ENCODE peak calls at places on chromosomes 5 and 9, in five cellular contexts. S, N, T, B and W are unnamed samples.

GRCh38 chr9:15711531-15712295 is 158.9 kb downstream of the CCDC171 start:
- DNase-seq in B (no peak), S (no peak), N (no peak), T (no peak), W (no peak)

GRCh38 chr5:93580387-93581100 is 475 bp downstream of the NR2F1-AS1 start:
- DNase-seq in B (peak; percentile 32), T (no peak), S (no peak), N (no peak), W (no peak)

GRCh38 chr5:41707853-41708603 is 162.2 kb downstream of the OXCT1 start:
- DNase-seq in S (peak; percentile 7), T (peak; percentile 56), N (no peak), B (peak; percentile 51), W (no peak)

GRCh38 chr5:78569441-78569840 is 79.1 kb downstream of the LHFPL2 start:
- DNase-seq in S (peak; percentile 54), T (no peak), B (no peak), N (no peak), W (peak; percentile 17)

GRCh38 chr5:17431272-17432050 is 66.6 kb upstream of the TAF11L2 start:
- DNase-seq in S (no peak), T (no peak), N (no peak), B (no peak), W (no peak)

GRCh38 chr5:65969539-65970393 is 43.4 kb downstream of the ERBIN start:
- DNase-seq in N (no peak), T (no peak), S (no peak), B (no peak), W (no peak)

GRCh38 chr5:101721543-101721942 is 574.5 kb downstream of the SLCO4C1 start:
- DNase-seq in N (no peak), S (no peak), B (no peak), T (no peak), W (no peak)

GRCh38 chr9:84371737-84372136 is 31.2 kb upstream of the SLC28A3 start:
- DNase-seq in S (peak; percentile 44), N (no peak), B (no peak), T (peak; percentile 64), W (no peak)

GRCh38 chr5:56543431-56544385 is 271.6 kb upstream of the MAP3K1 start:
- DNase-seq in S (no peak), T (no peak), N (no peak), B (peak; percentile 76), W (no peak)

GRCh38 chr5:139640432-139641115 is 7.6 kb upstream of the CXXC5 start:
- DNase-seq in N (peak; percentile 12), B (no peak), T (no peak), S (no peak), W (no peak)

GRCh38 chr5:169094586-169095409 is 206.1 kb downstream of the SLIT3 start:
- DNase-seq in B (peak; percentile 93), S (no peak), N (no peak), T (peak; percentile 26), W (no peak)

GRCh38 chr5:168656633-168657032 is 77.5 kb upstream of the PANK3 start:
- DNase-seq in T (no peak), B (peak; percentile 43), N (no peak), S (no peak), W (no peak)

GRCh38 chr5:51734677-51735076 is 351.4 kb downstream of the ISL1 start:
- DNase-seq in N (no peak), B (no peak), T (no peak), S (no peak), W (no peak)

GRCh38 chr5:25649628-25650265 is 1005.0 kb upstream of the CDH10 start:
- DNase-seq in S (no peak), B (no peak), T (no peak), N (no peak), W (no peak)

GRCh38 chr9:35755071-35755470 is 995 bp upstream of the MSMP start:
- DNase-seq in B (no peak), T (no peak), N (no peak), S (no peak), W (no peak)

GRCh38 chr5:158849219-158849791 is 250.4 kb downstream of the EBF1 start:
- DNase-seq in B (no peak), N (no peak), S (no peak), T (no peak), W (no peak)

GRCh38 chr5:77167695-77168111 is 42.8 kb upstream of the PDE8B start:
- DNase-seq in N (no peak), B (no peak), T (peak; percentile 76), S (peak; percentile 38), W (no peak)

GRCh38 chr9:104907278-104907951 is 20.5 kb downstream of the ABCA1 start:
- DNase-seq in N (no peak), B (no peak), T (peak; percentile 58), S (no peak), W (no peak)

GRCh38 chr5:177494356-177495195 is 2.8 kb downstream of the PDLIM7 start:
- DNase-seq in B (no peak), N (peak; percentile 43), T (peak; percentile 87), S (peak; percentile 79), W (no peak)

GRCh38 chr9:15942806-15943424 is 390.1 kb downstream of the CCDC171 start:
- DNase-seq in S (no peak), N (no peak), B (no peak), T (no peak), W (no peak)

GRCh38 chr5:40033411-40033810 is 608.6 kb upstream of the DAB2 start:
- DNase-seq in T (no peak), N (no peak), S (no peak), B (peak; percentile 43), W (no peak)

GRCh38 chr9:89637787-89638186 is 33.0 kb downstream of the GADD45G start:
- DNase-seq in B (no peak), T (no peak), N (no peak), S (no peak), W (no peak)

GRCh38 chr9:86944974-86945867 is 2.1 kb downstream of the GAS1 start:
- DNase-seq in N (no peak), T (no peak), B (no peak), S (no peak), W (no peak)

GRCh38 chr5:150544606-150545219 is 36.8 kb downstream of the NDST1 start:
- DNase-seq in N (peak; percentile 59), B (peak; percentile 52), S (no peak), T (peak; percentile 25), W (peak; percentile 35)

GRCh38 chr5:16179511-16179935 is at the start of gene MARCHF11:
- DNase-seq in N (no peak), B (no peak), T (no peak), S (no peak), W (no peak)

GRCh38 chr9:126649477-126649876 is 35.7 kb downstream of the LMX1B start:
- DNase-seq in S (no peak), N (no peak), T (no peak), B (no peak), W (no peak)

GRCh38 chr9:114965565-114965964 is 35.2 kb upstream of the TNFSF8 start:
- DNase-seq in T (no peak), S (no peak), N (no peak), B (no peak), W (no peak)

GRCh38 chr9:107750741-107751521 is 261.4 kb upstream of the KLF4 start:
- DNase-seq in N (no peak), T (peak; percentile 98), B (peak; percentile 62), S (peak; percentile 84), W (peak; percentile 79)

GRCh38 chr5:36691993-36692392 is 85.6 kb downstream of the SLC1A3 start:
- DNase-seq in S (no peak), N (no peak), T (no peak), B (no peak), W (no peak)

GRCh38 chr5:67773439-67773988 is 442.0 kb upstream of the PIK3R1 start:
- DNase-seq in T (no peak), N (no peak), S (no peak), B (peak; percentile 85), W (peak; percentile 74)

GRCh38 chr5:43643327-43643726 is 40.3 kb downstream of the NNT start:
- DNase-seq in S (no peak), T (no peak), N (no peak), B (no peak), W (no peak)

GRCh38 chr5:141782991-141783598 is 95.1 kb downstream of the PCDH1 start:
- DNase-seq in T (no peak), B (no peak), N (no peak), S (peak; percentile 62), W (no peak)

GRCh38 chr9:126974604-126975003 is 60.0 kb downstream of the RALGPS1 start:
- DNase-seq in T (no peak), B (no peak), S (no peak), N (no peak), W (no peak)

GRCh38 chr9:100505564-100506159 is 32.7 kb downstream of the TMEFF1 start:
- DNase-seq in N (peak; percentile 56), T (peak; percentile 55), S (no peak), B (peak; percentile 38), W (no peak)

GRCh38 chr9:116000748-116001329 is 152.8 kb upstream of the PAPPA start:
- DNase-seq in S (no peak), N (no peak), T (no peak), B (no peak), W (no peak)

GRCh38 chr5:16593630-16594029 is 23.2 kb downstream of the RETREG1 start:
- DNase-seq in T (no peak), S (no peak), N (no peak), B (no peak), W (no peak)

GRCh38 chr5:145568581-145568980 is 266.6 kb downstream of the PRELID2 start:
- DNase-seq in S (no peak), B (no peak), T (no peak), N (no peak), W (no peak)

GRCh38 chr9:10855847-10856246 is 243.0 kb upstream of the PTPRD start:
- DNase-seq in N (no peak), T (no peak), S (no peak), B (no peak), W (no peak)